ENCODE peak calls at places on chromosomes 2 and 18, in eight cellular contexts. One of them, this sample, is unnamed.

GRCh38 chr18:5643288-5643687 is 99.5 kb upstream of the EPB41L3 start:
- DNase-seq in upper lobe of right lung: no peak
- DNase-seq in Daoy: no peak
- DNase-seq in adrenal gland: no peak
- DNase-seq in mesendoderm: no peak
- DNase-seq in AG08396: no peak
- DNase-seq in memory B cell: no peak
- DNase-seq in NCI-H1930: no peak
- DNase-seq in this sample: no peak

GRCh38 chr18:24656571-24656971 is 196.1 kb downstream of the HRH4 start:
- DNase-seq in upper lobe of right lung: no peak
- DNase-seq in Daoy: peak
- DNase-seq in AG08396: peak
- DNase-seq in mesendoderm: no peak
- DNase-seq in NCI-H1930: peak
- DNase-seq in adrenal gland: no peak
- DNase-seq in memory B cell: no peak
- DNase-seq in this sample: no peak

GRCh38 chr2:176093145-176093888 is 796 bp downstream of the HOXD13 start:
- DNase-seq in NCI-H1930: peak
- DNase-seq in Daoy: peak
- DNase-seq in adrenal gland: no peak
- DNase-seq in mesendoderm: peak
- DNase-seq in memory B cell: no peak
- DNase-seq in AG08396: no peak
- DNase-seq in upper lobe of right lung: no peak
- DNase-seq in this sample: no peak

GRCh38 chr18:31684279-31685096 is at the start of gene B4GALT6:
- DNase-seq in memory B cell: peak
- DNase-seq in AG08396: peak
- DNase-seq in adrenal gland: peak
- DNase-seq in Daoy: peak
- DNase-seq in mesendoderm: peak
- DNase-seq in upper lobe of right lung: peak
- DNase-seq in NCI-H1930: peak
- DNase-seq in this sample: no peak

GRCh38 chr2:118609138-118609537 is 238.3 kb downstream of the EN1 start:
- DNase-seq in AG08396: no peak
- DNase-seq in mesendoderm: no peak
- DNase-seq in memory B cell: no peak
- DNase-seq in Daoy: no peak
- DNase-seq in NCI-H1930: no peak
- DNase-seq in adrenal gland: no peak
- DNase-seq in upper lobe of right lung: no peak
- DNase-seq in this sample: no peak

GRCh38 chr18:68035709-68036522 is 519.4 kb upstream of the DSEL start:
- DNase-seq in mesendoderm: no peak
- DNase-seq in NCI-H1930: no peak
- DNase-seq in upper lobe of right lung: no peak
- DNase-seq in AG08396: no peak
- DNase-seq in adrenal gland: no peak
- DNase-seq in Daoy: no peak
- DNase-seq in memory B cell: no peak
- DNase-seq in this sample: no peak

GRCh38 chr2:231174211-231174651 is 24.2 kb upstream of the ARMC9 start:
- DNase-seq in upper lobe of right lung: no peak
- DNase-seq in adrenal gland: no peak
- DNase-seq in NCI-H1930: no peak
- DNase-seq in AG08396: no peak
- DNase-seq in Daoy: no peak
- DNase-seq in memory B cell: no peak
- DNase-seq in mesendoderm: no peak
- DNase-seq in this sample: no peak

GRCh38 chr2:142130111-142131015 is 453 bp downstream of the LRP1B start:
- DNase-seq in Daoy: peak
- DNase-seq in upper lobe of right lung: peak
- DNase-seq in NCI-H1930: no peak
- DNase-seq in memory B cell: no peak
- DNase-seq in AG08396: peak
- DNase-seq in mesendoderm: peak
- DNase-seq in adrenal gland: peak
- DNase-seq in this sample: no peak

GRCh38 chr2:217314021-217314460 is 454.2 kb upstream of the TNP1 start:
- DNase-seq in adrenal gland: no peak
- DNase-seq in NCI-H1930: peak
- DNase-seq in mesendoderm: no peak
- DNase-seq in Daoy: no peak
- DNase-seq in memory B cell: no peak
- DNase-seq in upper lobe of right lung: no peak
- DNase-seq in AG08396: no peak
- DNase-seq in this sample: no peak

GRCh38 chr18:76757343-76757742 is 65.0 kb upstream of the ZNF236 start:
- DNase-seq in mesendoderm: no peak
- DNase-seq in upper lobe of right lung: no peak
- DNase-seq in adrenal gland: no peak
- DNase-seq in NCI-H1930: no peak
- DNase-seq in Daoy: no peak
- DNase-seq in AG08396: no peak
- DNase-seq in memory B cell: no peak
- DNase-seq in this sample: no peak

GRCh38 chr18:13276530-13277520 is 58.3 kb downstream of the LDLRAD4 start:
- DNase-seq in upper lobe of right lung: peak
- DNase-seq in adrenal gland: no peak
- DNase-seq in AG08396: no peak
- DNase-seq in NCI-H1930: no peak
- DNase-seq in mesendoderm: peak
- DNase-seq in memory B cell: no peak
- DNase-seq in Daoy: no peak
- DNase-seq in this sample: no peak

GRCh38 chr2:96408631-96409542 is 73.3 kb downstream of the NCAPH start:
- DNase-seq in AG08396: no peak
- DNase-seq in Daoy: peak
- DNase-seq in adrenal gland: peak
- DNase-seq in mesendoderm: no peak
- DNase-seq in NCI-H1930: no peak
- DNase-seq in upper lobe of right lung: peak
- DNase-seq in memory B cell: no peak
- DNase-seq in this sample: no peak